ENCODE peak calls at places on chromosomes 1 and 21, in eight cellular contexts. S is sigmoid colon, P is GM23338, M is IMR-90, C is ovary, F is AG04450, E is dorsolateral prefrontal cortex, K is pancreas. Y is an unnamed sample.

GRCh38 chr1:233230011-233230410 is 65.5 kb downstream of the PCNX2 start:
- DNase-seq in S (no peak), P (no peak), M (peak; percentile 69), C (no peak), F (no peak), E (no peak), K (no peak), Y (no peak)

GRCh38 chr1:13587256-13588030 is 3.8 kb downstream of the PDPN start:
- DNase-seq in S (no peak), P (no peak), M (no peak), C (no peak), F (no peak), E (no peak), K (no peak), Y (no peak)

GRCh38 chr1:40708750-40709099 is 17.2 kb downstream of the NFYC start:
- DNase-seq in S (no peak), P (peak; percentile 95), M (peak; percentile 91), C (no peak), F (peak; percentile 70), E (no peak), K (no peak), Y (no peak)

GRCh38 chr1:231576804-231577718 is 48.6 kb downstream of the TSNAX start:
- DNase-seq in S (no peak), P (no peak), M (no peak), C (no peak), F (no peak), E (no peak), K (no peak), Y (no peak)

GRCh38 chr1:203682401-203683383 is 56.1 kb downstream of the ATP2B4 start:
- DNase-seq in S (no peak), P (peak; percentile 71), M (peak; percentile 34), C (no peak), F (no peak), E (no peak), K (no peak), Y (peak; percentile 43)

GRCh38 chr1:27145934-27146354 is 9.0 kb downstream of the SLC9A1 start:
- DNase-seq in S (peak; percentile 79), P (no peak), M (peak; percentile 94), C (peak; percentile 64), F (peak; percentile 61), E (peak; percentile 72), K (no peak), Y (peak; percentile 60)

GRCh38 chr21:44304846-44305245 is 5.0 kb downstream of the PFKL start:
- DNase-seq in S (no peak), P (peak; percentile 62), M (peak; percentile 23), C (peak; percentile 72), F (no peak), E (peak; percentile 72), K (no peak), Y (peak; percentile 42)

GRCh38 chr1:113392541-113392940 is 2.2 kb downstream of the MAGI3 start:
- DNase-seq in S (no peak), P (no peak), M (no peak), C (no peak), F (no peak), E (no peak), K (no peak), Y (no peak)

GRCh38 chr1:9009438-9010366 is 16.5 kb downstream of the SLC2A7 start:
- DNase-seq in S (no peak), P (peak; percentile 83), M (peak; percentile 28), C (peak; percentile 60), F (no peak), E (no peak), K (no peak), Y (no peak)

DNA sequence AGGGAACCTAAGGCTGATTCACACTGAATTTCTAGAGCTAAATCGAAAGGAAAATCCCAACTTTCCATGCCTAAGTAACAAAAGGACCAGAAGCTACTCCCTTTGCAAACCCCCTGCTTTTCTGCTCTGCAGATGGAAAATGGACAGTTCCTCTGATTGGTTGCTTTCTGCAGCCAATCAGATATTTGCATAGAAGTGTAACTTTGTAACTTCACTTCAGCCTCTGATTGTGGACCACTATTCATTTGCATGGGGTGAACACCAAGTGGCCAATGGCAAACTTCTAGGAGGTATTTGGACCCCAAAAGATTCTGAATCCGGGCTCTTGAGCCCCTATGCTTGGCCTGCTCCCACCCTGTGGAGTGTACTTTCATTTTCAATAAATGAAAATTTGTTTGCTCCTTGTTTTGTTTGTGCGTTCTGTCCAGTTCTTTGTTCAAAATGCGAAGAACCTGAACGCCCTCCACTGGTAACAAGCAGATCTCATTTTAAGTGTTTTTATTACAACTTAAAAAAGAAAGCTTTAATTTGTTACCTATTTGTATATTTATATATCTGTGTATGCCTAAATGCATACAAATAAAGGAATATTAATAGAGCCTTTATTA is 6.4 kb upstream of the GSTM4 start:
- DNase-seq in S (no peak), P (no peak), M (peak; percentile 43), C (peak; percentile 34), F (no peak), E (no peak), K (no peak), Y (no peak)
- TF ChIP-seq CTCF in S (no peak), P (no peak), M (peak; percentile 33), C (peak; percentile 63), F (peak; percentile 16), E (peak; percentile 64), K (no peak), Y (peak; percentile 69)

DNA sequence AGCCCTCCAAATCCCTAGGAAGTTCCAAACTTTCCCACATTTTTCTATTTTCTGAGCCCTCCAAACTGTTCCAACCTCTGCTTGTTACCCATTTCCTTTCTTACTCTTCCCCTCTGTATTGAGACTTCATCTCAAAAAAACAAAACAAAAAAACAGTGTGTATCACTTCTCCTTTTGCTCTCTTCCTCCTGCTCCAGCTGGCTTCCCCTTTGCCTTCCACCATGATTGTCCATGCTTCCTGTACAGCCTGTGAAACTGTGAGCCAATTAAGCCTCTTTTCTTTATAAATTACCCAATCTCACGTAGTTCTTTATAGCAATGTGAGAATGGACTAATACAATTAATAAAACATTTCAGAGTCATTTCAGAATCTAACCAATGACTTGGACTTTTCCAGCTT is 69.6 kb upstream of the KRTAP19-8 start:
- DNase-seq in S (no peak), P (no peak), M (no peak), C (no peak), F (no peak), E (no peak), K (no peak), Y (no peak)
- H3K27ac ChIP-seq in S (no peak overlapping the region), P (no peak overlapping the region), M (no peak overlapping the region), C (no peak overlapping the region), F (no peak overlapping the region), E (no peak overlapping the region), K (no peak overlapping the region), Y (no peak overlapping the region)

GRCh38 chr21:35100351-35100771 is 51.3 kb upstream of the RUNX1 start:
- DNase-seq in S (no peak), P (no peak), M (peak; percentile 11), C (no peak), F (no peak), E (no peak), K (peak; percentile 15), Y (no peak)
- TF ChIP-seq CTCF in S (no peak), P (no peak), M (no peak), C (no peak), F (no peak), E (no peak), K (no peak), Y (no peak)

GRCh38 chr1:156118175-156118868 is 3.8 kb downstream of the LMNA start:
- DNase-seq in S (peak; percentile 90), P (no peak), M (no peak), C (no peak), F (no peak), E (no peak), K (peak; percentile 86), Y (peak; percentile 47)
- H3K27ac ChIP-seq in S (peak overlapping the region; percentile 100), P (no peak overlapping the region), M (peak overlapping the region; percentile 32), C (peak overlapping the region; percentile 16), F (peak overlapping the region; percentile 24), E (peak overlapping the region; percentile 58), K (peak overlapping the region; percentile 22), Y (peak overlapping the region; percentile 97)

Y was measured in uterus.